ENCODE peak calls at places on chromosomes 16 and 17, in seven cellular contexts. Z is neural progenitor cell, M is MM.1S, A is GM23338, D is mammary epithelial cell, H is fibroblast of lung, X is PC-3. W is an unnamed sample. For H4K20me1, the result is how much of the 10 kb centered on the place peaks cover.

GRCh38 chr17:11644265-11645212 is 46.3 kb downstream of the DNAH9 start:
- DNase-seq in Z (peak), A (peak), D (peak), M (peak), H (peak), X (peak), W (peak)

GRCh38 chr17:78653382-78653781 is 76.2 kb upstream of the DNAH17 start:
- DNase-seq in H (peak), A (no peak), Z (no peak), M (no peak), X (peak), D (peak), W (no peak)

GRCh38 chr17:45425125-45425983 is 7.3 kb downstream of the ARHGAP27 start:
- DNase-seq in Z (peak), M (no peak), H (peak), D (peak), X (peak), A (peak), W (peak)

GRCh38 chr17:49523706-49524472 is 28.8 kb downstream of the NGFR start:
- DNase-seq in A (no peak), D (peak), Z (no peak), M (peak), H (no peak), X (peak), W (peak)

GRCh38 chr16:85011846-85012284 is 530 bp upstream of the ZDHHC7 start:
- DNase-seq in H (no peak), Z (no peak), D (no peak), X (no peak), A (no peak), M (no peak), W (no peak)

GRCh38 chr17:47791025-47791424 is 30.6 kb downstream of the OSBPL7 start:
- DNase-seq in M (no peak), A (no peak), H (no peak), X (no peak), Z (no peak), D (no peak), W (no peak)

GRCh38 chr17:5262417-5262816 is 19.7 kb upstream of the RABEP1 start:
- DNase-seq in X (peak), Z (no peak), A (no peak), H (no peak), D (no peak), M (no peak), W (no peak)

GRCh38 chr17:72422505-72423285 is 301.9 kb downstream of the SOX9 start:
- DNase-seq in Z (no peak), H (peak), D (peak), A (no peak), M (peak), X (peak), W (peak)

GRCh38 chr17:48594412-48595106 is 980 bp upstream of the HOXB5 start:
- DNase-seq in D (no peak), M (no peak), A (no peak), X (no peak), H (no peak), Z (no peak), W (no peak)

GRCh38 chr17:8935194-8935593 is 30.3 kb downstream of the PIK3R5 start:
- DNase-seq in Z (no peak), M (no peak), H (peak), A (peak), X (no peak), D (peak), W (no peak)
- H3K27ac ChIP-seq in Z (no peak), M (no peak), H (no peak), A (no peak), X (no peak), D (no peak), W (no peak)

GRCh38 chr16:15434425-15435215 is at the start of gene BMERB1:
- DNase-seq in A (peak), Z (peak), H (peak), D (peak), X (peak), M (peak), W (no peak)
- H3K4me3 ChIP-seq in A (peak), Z (peak), H (peak), D (peak), X (peak), M (peak), W (no peak)

GRCh38 chr16:74565378-74565777 is 41.5 kb downstream of the GLG1 start:
- DNase-seq in X (no peak), H (no peak), M (no peak), Z (no peak), A (no peak), D (no peak), W (no peak)
- H4K20me1 ChIP-seq in X (under half), H (under half), M (under half), Z (half or more), A (half or more), D (under half), W (under half)

DNA sequence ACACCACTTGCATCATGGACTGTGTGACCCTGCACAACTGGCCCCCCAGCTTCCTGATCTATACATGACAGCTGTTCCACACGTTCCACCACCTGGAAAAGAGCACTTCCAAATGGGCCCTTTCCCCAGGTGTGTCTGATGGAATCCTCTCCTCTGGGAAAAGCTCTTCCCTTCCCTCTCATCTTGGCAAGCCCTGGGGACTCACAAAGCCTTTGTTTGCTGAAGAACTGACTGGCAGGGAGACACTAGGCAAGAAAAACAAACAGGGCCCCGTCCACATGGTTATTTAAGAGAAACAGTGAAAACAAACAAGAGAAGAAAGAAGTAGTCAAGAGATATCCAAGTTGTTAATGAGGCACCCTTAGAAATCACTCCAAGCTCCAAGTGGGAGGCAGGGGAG is 52.6 kb downstream of the C16orf95 start:
- DNase-seq in A (no peak), X (no peak), Z (no peak), D (no peak), H (no peak), M (no peak), W (no peak)
- H3K27ac ChIP-seq in A (no peak), X (no peak), Z (no peak), D (no peak), H (no peak), M (no peak), W (no peak)

GRCh38 chr17:80987941-80988461 is 3.6 kb upstream of the CHMP6 start:
- DNase-seq in Z (no peak), H (no peak), A (no peak), M (no peak), X (no peak), D (no peak), W (no peak)
- H3K4me3 ChIP-seq in Z (no peak), H (no peak), A (no peak), M (no peak), X (no peak), D (no peak), W (no peak)

DNA sequence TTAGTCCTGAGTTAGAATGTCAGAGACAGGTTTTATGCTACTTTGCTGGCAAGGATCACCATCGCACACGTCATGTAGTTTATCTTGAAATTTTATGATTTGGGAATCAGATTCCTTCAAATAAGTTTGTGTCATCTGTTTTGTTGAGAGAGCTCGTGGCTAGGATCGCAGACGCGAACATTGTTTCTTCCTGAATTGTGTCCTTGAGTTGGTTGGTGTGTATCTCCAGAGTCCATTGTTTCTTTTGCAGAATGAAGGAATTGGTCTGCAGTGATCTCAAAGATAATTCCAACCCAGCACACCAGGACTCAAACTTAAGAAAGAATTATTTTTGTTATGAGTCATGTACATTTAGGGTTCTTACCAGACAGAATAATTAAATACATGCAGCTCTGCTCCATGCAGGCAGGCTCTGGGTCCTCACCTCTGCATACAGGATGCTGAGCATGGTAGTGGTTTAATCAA is 51.6 kb downstream of the PRKCA start:
- DNase-seq in M (no peak), Z (no peak), A (no peak), H (peak), D (no peak), X (no peak), W (no peak)
- H4K20me1 ChIP-seq in M (under half), Z (under half), A (under half), H (under half), D (under half), X (under half), W (under half)

DNA sequence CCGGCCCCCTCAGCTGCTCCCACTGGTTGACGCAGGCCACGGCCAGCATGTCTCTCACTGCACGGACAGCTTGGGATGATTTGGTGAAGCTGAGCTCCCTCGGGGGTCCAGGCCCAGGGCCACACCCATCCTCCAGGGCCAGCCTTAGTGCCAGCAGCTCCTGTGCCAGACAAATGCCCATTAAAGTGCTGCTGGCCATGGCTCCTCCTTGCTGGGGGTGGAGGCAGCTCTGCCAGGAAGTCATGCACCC is 2.5 kb downstream of the TRIM47 start:
- DNase-seq in Z (no peak), A (no peak), D (no peak), M (no peak), X (no peak), H (no peak), W (no peak)
- H3K27ac ChIP-seq in Z (no peak), A (no peak), D (peak), M (peak), X (peak), H (no peak), W (peak)

GRCh38 chr16:89257757-89258465 is 40.4 kb downstream of the ZNF778 start:
- DNase-seq in M (no peak), Z (no peak), H (no peak), D (no peak), A (no peak), X (peak), W (no peak)
- H3K4me3 ChIP-seq in M (no peak), Z (peak), H (no peak), D (no peak), A (peak), X (peak), W (no peak)

GRCh38 chr17:18323507-18324139 is 8.5 kb downstream of the SMCR8 start:
- DNase-seq in H (no peak), X (no peak), Z (no peak), D (no peak), M (no peak), A (no peak), W (no peak)
- H4K20me1 ChIP-seq in H (under half), X (under half), Z (under half), D (under half), M (under half), A (under half), W (under half)

W was measured in Karpas-422.